ENCODE peak calls at places on chromosomes 6 and 20, in eight cellular contexts. One of them, this sample, is unnamed.

GRCh38 chr6:167450631-167451030 is 125.7 kb downstream of the TTLL2 start:
- DNase-seq in cardiac fibroblast: no peak
- DNase-seq in NCI-H2029: no peak
- DNase-seq in naive B cell: no peak
- DNase-seq in spleen: no peak
- DNase-seq in activated CD8-positive, alpha-beta memory T cell treated with anti-CD3 and anti-CD28 coated beads, Interleukin-2, amount 50 U/mL, for 4 hours: no peak
- DNase-seq in stimulated activated CD4-positive, alpha-beta T cell treated with anti-CD3 and anti-CD28 coated beads, TNF-alpha, amount 100 ng/mL, for 48 hours: no peak
- DNase-seq in iris pigment epithelial cell: no peak
- DNase-seq in this sample: no peak

GRCh38 chr20:60553095-60553494 is 594.9 kb downstream of the CDH26 start:
- DNase-seq in cardiac fibroblast: no peak
- DNase-seq in NCI-H2029: no peak
- DNase-seq in naive B cell: no peak
- DNase-seq in spleen: no peak
- DNase-seq in activated CD8-positive, alpha-beta memory T cell treated with anti-CD3 and anti-CD28 coated beads, Interleukin-2, amount 50 U/mL, for 4 hours: no peak
- DNase-seq in stimulated activated CD4-positive, alpha-beta T cell treated with anti-CD3 and anti-CD28 coated beads, TNF-alpha, amount 100 ng/mL, for 48 hours: no peak
- DNase-seq in iris pigment epithelial cell: no peak
- DNase-seq in this sample: no peak

GRCh38 chr20:58236612-58237317 is 8.3 kb upstream of the ANKRD60 start:
- DNase-seq in cardiac fibroblast: peak
- DNase-seq in NCI-H2029: peak
- DNase-seq in naive B cell: peak
- DNase-seq in spleen: peak
- DNase-seq in activated CD8-positive, alpha-beta memory T cell treated with anti-CD3 and anti-CD28 coated beads, Interleukin-2, amount 50 U/mL, for 4 hours: peak
- DNase-seq in stimulated activated CD4-positive, alpha-beta T cell treated with anti-CD3 and anti-CD28 coated beads, TNF-alpha, amount 100 ng/mL, for 48 hours: peak
- DNase-seq in iris pigment epithelial cell: peak
- DNase-seq in this sample: peak

GRCh38 chr6:142744836-142745235 is 200.1 kb downstream of the HIVEP2 start:
- DNase-seq in cardiac fibroblast: peak
- DNase-seq in NCI-H2029: no peak
- DNase-seq in naive B cell: no peak
- DNase-seq in spleen: no peak
- DNase-seq in activated CD8-positive, alpha-beta memory T cell treated with anti-CD3 and anti-CD28 coated beads, Interleukin-2, amount 50 U/mL, for 4 hours: no peak
- DNase-seq in stimulated activated CD4-positive, alpha-beta T cell treated with anti-CD3 and anti-CD28 coated beads, TNF-alpha, amount 100 ng/mL, for 48 hours: no peak
- DNase-seq in iris pigment epithelial cell: peak
- DNase-seq in this sample: no peak

GRCh38 chr6:63263456-63263855 is 52.2 kb downstream of the FKBP1C start:
- DNase-seq in cardiac fibroblast: no peak
- DNase-seq in NCI-H2029: no peak
- DNase-seq in naive B cell: no peak
- DNase-seq in spleen: no peak
- DNase-seq in activated CD8-positive, alpha-beta memory T cell treated with anti-CD3 and anti-CD28 coated beads, Interleukin-2, amount 50 U/mL, for 4 hours: no peak
- DNase-seq in stimulated activated CD4-positive, alpha-beta T cell treated with anti-CD3 and anti-CD28 coated beads, TNF-alpha, amount 100 ng/mL, for 48 hours: no peak
- DNase-seq in iris pigment epithelial cell: no peak
- DNase-seq in this sample: no peak

GRCh38 chr6:164018127-164018526 is 603.6 kb downstream of the QKI start:
- DNase-seq in cardiac fibroblast: no peak
- DNase-seq in NCI-H2029: no peak
- DNase-seq in naive B cell: no peak
- DNase-seq in spleen: no peak
- DNase-seq in activated CD8-positive, alpha-beta memory T cell treated with anti-CD3 and anti-CD28 coated beads, Interleukin-2, amount 50 U/mL, for 4 hours: no peak
- DNase-seq in stimulated activated CD4-positive, alpha-beta T cell treated with anti-CD3 and anti-CD28 coated beads, TNF-alpha, amount 100 ng/mL, for 48 hours: no peak
- DNase-seq in iris pigment epithelial cell: no peak
- DNase-seq in this sample: no peak

GRCh38 chr6:36703081-36703606 is 5.5 kb downstream of the RAB44 start:
- DNase-seq in cardiac fibroblast: no peak
- DNase-seq in NCI-H2029: no peak
- DNase-seq in naive B cell: no peak
- DNase-seq in spleen: no peak
- DNase-seq in activated CD8-positive, alpha-beta memory T cell treated with anti-CD3 and anti-CD28 coated beads, Interleukin-2, amount 50 U/mL, for 4 hours: no peak
- DNase-seq in stimulated activated CD4-positive, alpha-beta T cell treated with anti-CD3 and anti-CD28 coated beads, TNF-alpha, amount 100 ng/mL, for 48 hours: no peak
- DNase-seq in iris pigment epithelial cell: no peak
- DNase-seq in this sample: peak

GRCh38 chr6:130900913-130901312 is 73.7 kb downstream of the SMLR1 start:
- DNase-seq in cardiac fibroblast: peak
- DNase-seq in NCI-H2029: no peak
- DNase-seq in naive B cell: no peak
- DNase-seq in spleen: no peak
- DNase-seq in activated CD8-positive, alpha-beta memory T cell treated with anti-CD3 and anti-CD28 coated beads, Interleukin-2, amount 50 U/mL, for 4 hours: no peak
- DNase-seq in stimulated activated CD4-positive, alpha-beta T cell treated with anti-CD3 and anti-CD28 coated beads, TNF-alpha, amount 100 ng/mL, for 48 hours: no peak
- DNase-seq in iris pigment epithelial cell: peak
- DNase-seq in this sample: no peak

GRCh38 chr6:31179896-31180295 is 9.4 kb upstream of the POU5F1 start:
- DNase-seq in cardiac fibroblast: no peak
- DNase-seq in NCI-H2029: no peak
- DNase-seq in naive B cell: no peak
- DNase-seq in spleen: no peak
- DNase-seq in activated CD8-positive, alpha-beta memory T cell treated with anti-CD3 and anti-CD28 coated beads, Interleukin-2, amount 50 U/mL, for 4 hours: no peak
- DNase-seq in stimulated activated CD4-positive, alpha-beta T cell treated with anti-CD3 and anti-CD28 coated beads, TNF-alpha, amount 100 ng/mL, for 48 hours: no peak
- DNase-seq in iris pigment epithelial cell: no peak
- DNase-seq in this sample: no peak

GRCh38 chr6:37871616-37872384 is 52.3 kb downstream of the ZFAND3 start:
- DNase-seq in cardiac fibroblast: no peak
- DNase-seq in NCI-H2029: no peak
- DNase-seq in naive B cell: no peak
- DNase-seq in spleen: no peak
- DNase-seq in activated CD8-positive, alpha-beta memory T cell treated with anti-CD3 and anti-CD28 coated beads, Interleukin-2, amount 50 U/mL, for 4 hours: no peak
- DNase-seq in stimulated activated CD4-positive, alpha-beta T cell treated with anti-CD3 and anti-CD28 coated beads, TNF-alpha, amount 100 ng/mL, for 48 hours: no peak
- DNase-seq in iris pigment epithelial cell: no peak
- DNase-seq in this sample: no peak

GRCh38 chr20:38644588-38644987 is 43.0 kb downstream of the ARHGAP40 start:
- DNase-seq in cardiac fibroblast: no peak
- DNase-seq in NCI-H2029: no peak
- DNase-seq in naive B cell: no peak
- DNase-seq in spleen: no peak
- DNase-seq in activated CD8-positive, alpha-beta memory T cell treated with anti-CD3 and anti-CD28 coated beads, Interleukin-2, amount 50 U/mL, for 4 hours: no peak
- DNase-seq in stimulated activated CD4-positive, alpha-beta T cell treated with anti-CD3 and anti-CD28 coated beads, TNF-alpha, amount 100 ng/mL, for 48 hours: no peak
- DNase-seq in iris pigment epithelial cell: no peak
- DNase-seq in this sample: no peak

GRCh38 chr6:136089885-136090284 is 160.2 kb downstream of the MTFR2 start:
- DNase-seq in cardiac fibroblast: no peak
- DNase-seq in NCI-H2029: no peak
- DNase-seq in naive B cell: no peak
- DNase-seq in spleen: no peak
- DNase-seq in activated CD8-positive, alpha-beta memory T cell treated with anti-CD3 and anti-CD28 coated beads, Interleukin-2, amount 50 U/mL, for 4 hours: no peak
- DNase-seq in stimulated activated CD4-positive, alpha-beta T cell treated with anti-CD3 and anti-CD28 coated beads, TNF-alpha, amount 100 ng/mL, for 48 hours: no peak
- DNase-seq in iris pigment epithelial cell: peak
- DNase-seq in this sample: no peak

GRCh38 chr6:38212579-38212978 is 393.1 kb downstream of the ZFAND3 start:
- DNase-seq in cardiac fibroblast: peak
- DNase-seq in NCI-H2029: peak
- DNase-seq in naive B cell: no peak
- DNase-seq in spleen: no peak
- DNase-seq in activated CD8-positive, alpha-beta memory T cell treated with anti-CD3 and anti-CD28 coated beads, Interleukin-2, amount 50 U/mL, for 4 hours: no peak
- DNase-seq in stimulated activated CD4-positive, alpha-beta T cell treated with anti-CD3 and anti-CD28 coated beads, TNF-alpha, amount 100 ng/mL, for 48 hours: no peak
- DNase-seq in iris pigment epithelial cell: peak
- DNase-seq in this sample: no peak

GRCh38 chr20:23155141-23155590 is 69.0 kb upstream of the CD93 start:
- DNase-seq in cardiac fibroblast: no peak
- DNase-seq in NCI-H2029: no peak
- DNase-seq in naive B cell: no peak
- DNase-seq in spleen: no peak
- DNase-seq in activated CD8-positive, alpha-beta memory T cell treated with anti-CD3 and anti-CD28 coated beads, Interleukin-2, amount 50 U/mL, for 4 hours: no peak
- DNase-seq in stimulated activated CD4-positive, alpha-beta T cell treated with anti-CD3 and anti-CD28 coated beads, TNF-alpha, amount 100 ng/mL, for 48 hours: no peak
- DNase-seq in iris pigment epithelial cell: no peak
- DNase-seq in this sample: no peak

GRCh38 chr6:26222587-26222986 is 135.4 kb downstream of the HFE start:
- DNase-seq in cardiac fibroblast: no peak
- DNase-seq in NCI-H2029: no peak
- DNase-seq in naive B cell: no peak
- DNase-seq in spleen: no peak
- DNase-seq in activated CD8-positive, alpha-beta memory T cell treated with anti-CD3 and anti-CD28 coated beads, Interleukin-2, amount 50 U/mL, for 4 hours: no peak
- DNase-seq in stimulated activated CD4-positive, alpha-beta T cell treated with anti-CD3 and anti-CD28 coated beads, TNF-alpha, amount 100 ng/mL, for 48 hours: no peak
- DNase-seq in iris pigment epithelial cell: peak
- DNase-seq in this sample: no peak

GRCh38 chr20:51802170-51802745 is at the start of gene SALL4:
- DNase-seq in cardiac fibroblast: no peak
- DNase-seq in NCI-H2029: no peak
- DNase-seq in naive B cell: no peak
- DNase-seq in spleen: no peak
- DNase-seq in activated CD8-positive, alpha-beta memory T cell treated with anti-CD3 and anti-CD28 coated beads, Interleukin-2, amount 50 U/mL, for 4 hours: no peak
- DNase-seq in stimulated activated CD4-positive, alpha-beta T cell treated with anti-CD3 and anti-CD28 coated beads, TNF-alpha, amount 100 ng/mL, for 48 hours: no peak
- DNase-seq in iris pigment epithelial cell: no peak
- DNase-seq in this sample: no peak

GRCh38 chr6:162864901-162865300 is 137.1 kb downstream of the PACRG start:
- DNase-seq in cardiac fibroblast: no peak
- DNase-seq in NCI-H2029: no peak
- DNase-seq in naive B cell: no peak
- DNase-seq in spleen: no peak
- DNase-seq in activated CD8-positive, alpha-beta memory T cell treated with anti-CD3 and anti-CD28 coated beads, Interleukin-2, amount 50 U/mL, for 4 hours: no peak
- DNase-seq in stimulated activated CD4-positive, alpha-beta T cell treated with anti-CD3 and anti-CD28 coated beads, TNF-alpha, amount 100 ng/mL, for 48 hours: no peak
- DNase-seq in iris pigment epithelial cell: no peak
- DNase-seq in this sample: no peak

GRCh38 chr6:82616386-82617028 is 252.9 kb downstream of the TPBG start:
- DNase-seq in cardiac fibroblast: peak
- DNase-seq in NCI-H2029: no peak
- DNase-seq in naive B cell: no peak
- DNase-seq in spleen: no peak
- DNase-seq in activated CD8-positive, alpha-beta memory T cell treated with anti-CD3 and anti-CD28 coated beads, Interleukin-2, amount 50 U/mL, for 4 hours: no peak
- DNase-seq in stimulated activated CD4-positive, alpha-beta T cell treated with anti-CD3 and anti-CD28 coated beads, TNF-alpha, amount 100 ng/mL, for 48 hours: no peak
- DNase-seq in iris pigment epithelial cell: no peak
- DNase-seq in this sample: no peak

GRCh38 chr6:29776684-29777083 is 50.9 kb upstream of the HLA-G start:
- DNase-seq in cardiac fibroblast: no peak
- DNase-seq in NCI-H2029: no peak
- DNase-seq in naive B cell: no peak
- DNase-seq in spleen: no peak
- DNase-seq in activated CD8-positive, alpha-beta memory T cell treated with anti-CD3 and anti-CD28 coated beads, Interleukin-2, amount 50 U/mL, for 4 hours: no peak
- DNase-seq in stimulated activated CD4-positive, alpha-beta T cell treated with anti-CD3 and anti-CD28 coated beads, TNF-alpha, amount 100 ng/mL, for 48 hours: no peak
- DNase-seq in iris pigment epithelial cell: no peak
- DNase-seq in this sample: no peak

This sample was measured in mesenteric fat pad.